ENCODE peak calls at places on chromosome 6, in four cellular contexts. C is NB4, O is activated T-cell treated with anti-CD3 and anti-CD28 coated beads for 4 hours, Z is HS-5. L is an unnamed sample.
A peak's percentile ranks its signal among the peaks of the same experiment; 100 is the strongest.

GRCh38 chr6:108169801-108170606 is 4.2 kb downstream of the NR2E1 start:
- DNase-seq in C (no peak), O (no peak), Z (no peak), L (no peak)

GRCh38 chr6:39638126-39638822 is 86.9 kb downstream of the KIF6 start:
- DNase-seq in C (no peak), O (no peak), Z (no peak), L (no peak)

GRCh38 chr6:125792172-125792571 is 1.4 kb downstream of the NCOA7 start:
- DNase-seq in C (no peak), O (no peak), Z (no peak), L (no peak)

GRCh38 chr6:140441256-140441655 is 1066.8 kb upstream of the CITED2 start:
- DNase-seq in C (peak; percentile 55), O (no peak), Z (peak; percentile 37), L (peak; percentile 22)

GRCh38 chr6:151241853-151242252 is 2.1 kb downstream of the AKAP12 start:
- DNase-seq in C (no peak), O (no peak), Z (no peak), L (no peak)

GRCh38 chr6:10210052-10210451 is 204.8 kb downstream of the TFAP2A start:
- DNase-seq in C (no peak), O (no peak), Z (peak; percentile 55), L (no peak)

GRCh38 chr6:79421001-79421411 is 116.2 kb downstream of the LCA5 start:
- DNase-seq in C (no peak), O (no peak), Z (peak; percentile 37), L (no peak)

GRCh38 chr6:21142716-21143115 is 450.8 kb upstream of the SOX4 start:
- DNase-seq in C (no peak), O (no peak), Z (no peak), L (no peak)

GRCh38 chr6:137361701-137362100 is 132.5 kb downstream of the OLIG3 start:
- DNase-seq in C (peak; percentile 25), O (no peak), Z (no peak), L (no peak)

GRCh38 chr6:130037207-130037811 is 18.9 kb downstream of the L3MBTL3 start:
- DNase-seq in C (no peak), O (no peak), Z (no peak), L (no peak)

GRCh38 chr6:144162977-144163376 is 12.7 kb downstream of the STX11 start:
- DNase-seq in C (peak; percentile 77), O (no peak), Z (no peak), L (no peak)

GRCh38 chr6:108630050-108630714 is 69.5 kb downstream of the FOXO3 start:
- DNase-seq in C (peak; percentile 36), O (no peak), Z (no peak), L (no peak)

GRCh38 chr6:105488521-105489212 is 85.8 kb upstream of the PREP start:
- DNase-seq in C (no peak), O (no peak), Z (no peak), L (no peak)

GRCh38 chr6:116925088-116925794 is 48.2 kb downstream of the RFX6 start:
- DNase-seq in C (no peak), O (no peak), Z (no peak), L (no peak)

GRCh38 chr6:31575335-31575901 is at the start of gene TNF:
- DNase-seq in C (peak; percentile 96), O (peak; percentile 83), Z (no peak), L (no peak)

GRCh38 chr6:139882977-139883728 is 508.7 kb upstream of the CITED2 start:
- DNase-seq in C (peak; percentile 21), O (no peak), Z (no peak), L (no peak)

GRCh38 chr6:159513074-159513473 is 180.0 kb downstream of the SOD2 start:
- DNase-seq in C (no peak), O (no peak), Z (no peak), L (no peak)

GRCh38 chr6:15389759-15390723 is 144.2 kb downstream of the JARID2 start:
- DNase-seq in C (peak; percentile 73), O (no peak), Z (peak; percentile 19), L (no peak)

GRCh38 chr6:108168980-108169800 is 3.4 kb downstream of the NR2E1 start:
- DNase-seq in C (peak; percentile 32), O (no peak), Z (no peak), L (no peak)

GRCh38 chr6:47780510-47781356 is 1.1 kb upstream of the OPN5 start:
- DNase-seq in C (peak; percentile 67), O (peak; percentile 10), Z (peak; percentile 74), L (peak; percentile 44)

GRCh38 chr6:157556671-157557430 is 175.9 kb downstream of the ZDHHC14 start:
- DNase-seq in C (no peak), O (no peak), Z (no peak), L (no peak)

GRCh38 chr6:159939591-159940016 is 29.3 kb upstream of the IGF2R start:
- DNase-seq in C (no peak), O (no peak), Z (no peak), L (no peak)

GRCh38 chr6:161422710-161423109 is 148.8 kb upstream of the AGPAT4 start:
- DNase-seq in C (no peak), O (no peak), Z (no peak), L (no peak)

GRCh38 chr6:121971886-121972285 is 427.6 kb upstream of the HSF2 start:
- DNase-seq in C (no peak), O (no peak), Z (peak; percentile 32), L (no peak)

GRCh38 chr6:43083041-43083669 is 7.0 kb downstream of the PTK7 start:
- DNase-seq in C (no peak), O (no peak), Z (no peak), L (no peak)

GRCh38 chr6:37024665-37025337 is 19.3 kb downstream of the FGD2 start:
- DNase-seq in C (peak; percentile 40), O (no peak), Z (no peak), L (no peak)

GRCh38 chr6:43122146-43122545 is 46.0 kb downstream of the PTK7 start:
- DNase-seq in C (no peak), O (no peak), Z (no peak), L (no peak)

GRCh38 chr6:113306552-113307145 is 550.5 kb upstream of the MARCKS start:
- DNase-seq in C (peak; percentile 59), O (no peak), Z (no peak), L (no peak)

GRCh38 chr6:164013480-164014208 is 599.1 kb downstream of the QKI start:
- DNase-seq in C (no peak), O (no peak), Z (no peak), L (no peak)

GRCh38 chr6:127201321-127201720 is 65.3 kb upstream of the RNF146 start:
- DNase-seq in C (no peak), O (no peak), Z (no peak), L (no peak)

GRCh38 chr6:104597541-104598050 is 262.1 kb downstream of the HACE1 start:
- DNase-seq in C (no peak), O (no peak), Z (no peak), L (no peak)

GRCh38 chr6:22248513-22249308 is 48.1 kb downstream of the PRL start:
- DNase-seq in C (no peak), O (no peak), Z (peak; percentile 64), L (no peak)

GRCh38 chr6:1701668-1702353 is 92.1 kb downstream of the FOXC1 start:
- DNase-seq in C (no peak), O (no peak), Z (peak; percentile 95), L (no peak)

L was measured in glomerular endothelial cell.